ENCODE peak calls at places on chromosomes 6 and 20, in four cellular contexts. W, U, J and T are unnamed samples. For H3K9me3, the result is how much of the 10 kb centered on the place peaks cover.

GRCh38 chr6:143999406-143999805 is 8.7 kb downstream of the PLAGL1 start:
- DNase-seq in U (no peak), W (no peak), J (no peak), T (no peak)

GRCh38 chr6:47292027-47292426 is 17.7 kb downstream of the TNFRSF21 start:
- DNase-seq in U (no peak), W (no peak), J (no peak), T (no peak)

GRCh38 chr6:131937703-131938631 is 13.2 kb downstream of the CCN2 start:
- DNase-seq in U (no peak), W (no peak), J (no peak), T (no peak)

GRCh38 chr6:117399924-117400323 is 25.8 kb downstream of the ROS1 start:
- DNase-seq in W (no peak), J (no peak), U (no peak), T (no peak)

GRCh38 chr20:7980332-7981046 is 39.1 kb downstream of the TMX4 start:
- DNase-seq in J (peak), U (peak), W (no peak), T (no peak)

GRCh38 chr20:22920898-22921297 is 114.2 kb upstream of the SSTR4 start:
- DNase-seq in J (no peak), W (no peak), U (no peak), T (no peak)

GRCh38 chr6:115137910-115138309 is 795.1 kb upstream of the HS3ST5 start:
- DNase-seq in W (no peak), J (no peak), U (no peak), T (no peak)

GRCh38 chr20:39851459-39851858 is 837.6 kb downstream of the MAFB start:
- DNase-seq in J (no peak), U (no peak), W (no peak), T (no peak)

GRCh38 chr6:34317172-34317477 is 68.3 kb upstream of the SMIM29 start:
- DNase-seq in W (no peak), J (no peak), U (no peak), T (no peak)

DNA sequence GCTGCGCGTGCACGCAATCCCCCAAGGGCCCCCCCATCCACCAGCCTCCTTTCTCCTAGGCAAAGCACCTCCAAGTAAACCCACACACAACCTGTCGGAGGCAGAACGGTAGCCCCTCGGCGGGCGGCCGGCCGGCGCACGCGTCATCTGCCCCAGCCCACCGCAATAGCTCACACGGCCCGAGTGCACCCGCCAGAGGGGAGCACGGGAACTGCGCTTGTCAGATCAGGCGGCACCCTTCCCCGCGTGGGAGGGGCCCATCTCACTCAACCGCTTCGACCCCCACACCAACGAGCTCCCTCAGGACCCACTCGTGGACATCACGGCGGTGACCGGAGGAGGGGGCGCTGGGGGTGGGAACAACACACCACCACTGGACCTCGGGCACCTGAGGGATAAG is 767.9 kb upstream of the DEFB115 start:
- DNase-seq in U (no peak), W (no peak), J (no peak), T (no peak)
- H3K9me3 ChIP-seq in U (under half), W (under half), J (half or more), T (under half)

GRCh38 chr6:44537306-44538049 is 150.0 kb downstream of the CDC5L start:
- DNase-seq in J (peak), W (no peak), U (no peak), T (no peak)

GRCh38 chr6:44540881-44541280 is 153.4 kb downstream of the CDC5L start:
- DNase-seq in W (no peak), J (peak), U (no peak), T (no peak)

GRCh38 chr6:44539701-44540100 is 152.2 kb downstream of the CDC5L start:
- DNase-seq in U (no peak), J (peak), W (no peak), T (no peak)

GRCh38 chr6:44538131-44538835 is 150.8 kb downstream of the CDC5L start:
- DNase-seq in U (no peak), J (peak), W (no peak), T (no peak)

DNA sequence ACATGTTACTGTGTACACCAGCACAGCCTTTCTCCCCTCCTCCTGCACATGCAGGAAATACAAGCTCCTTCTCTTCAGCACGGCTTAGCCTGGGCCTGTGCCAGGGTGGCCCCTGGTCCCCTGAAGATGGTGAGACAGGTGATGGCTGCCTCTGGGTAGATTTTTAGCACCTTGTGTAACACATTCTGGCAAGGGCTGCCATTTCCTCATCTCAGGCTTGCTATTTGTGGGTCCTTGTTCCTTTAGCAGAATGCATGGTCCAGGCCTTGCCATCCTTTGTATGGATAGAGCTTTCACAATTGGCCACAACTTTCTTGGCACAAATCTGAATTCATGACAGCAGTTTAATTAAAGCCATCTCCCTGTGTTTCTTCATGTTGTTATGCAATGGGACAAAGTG is 151.3 kb downstream of the CDC5L start:
- DNase-seq in J (no peak), W (no peak), U (no peak), T (no peak)
- H3K9me3 ChIP-seq in J (under half), W (under half), U (under half), T (under half)

DNA sequence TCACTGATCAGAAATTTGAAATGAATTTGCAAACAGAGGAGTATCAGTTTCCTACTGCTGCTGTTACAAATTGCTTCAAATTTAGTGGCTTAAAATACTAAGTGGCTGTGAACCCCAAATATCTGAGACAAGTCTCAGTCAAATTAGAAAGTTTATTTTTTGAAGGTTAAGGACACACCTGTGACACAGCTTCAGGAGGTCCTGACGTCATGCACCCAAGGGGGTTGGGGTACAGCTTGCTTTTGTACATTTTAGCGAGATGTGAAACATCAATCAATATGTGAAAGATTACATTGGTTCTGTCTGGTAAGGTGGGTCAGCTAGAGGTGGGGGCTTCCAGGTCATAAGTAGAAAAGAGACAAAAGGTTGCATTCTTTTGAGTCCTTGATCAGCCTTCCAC is 21.4 kb upstream of the ZFP64 start:
- DNase-seq in J (no peak), W (no peak), U (no peak), T (no peak)
- H3K9me3 ChIP-seq in J (under half), W (under half), U (under half), T (under half)

DNA sequence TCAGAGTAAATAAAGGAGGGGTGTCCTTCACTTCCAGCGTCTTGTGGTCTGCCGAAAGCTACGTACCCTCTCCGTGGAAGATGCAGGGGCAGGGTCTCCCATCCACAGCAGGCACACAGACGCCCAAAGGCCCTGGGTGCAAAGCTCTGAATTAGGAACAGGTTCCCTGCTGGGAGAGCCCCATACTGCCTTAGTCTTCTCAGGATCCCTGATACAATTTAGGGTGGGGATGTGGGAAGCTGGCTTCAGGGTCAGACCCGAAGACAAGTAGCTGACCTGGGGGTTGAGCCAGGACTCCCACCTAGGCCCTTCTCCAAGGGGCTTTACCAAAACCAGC is 74.1 kb downstream of the TTLL2 start:
- DNase-seq in J (no peak), W (no peak), U (no peak), T (no peak)
- H3K9me3 ChIP-seq in J (under half), W (under half), U (under half), T (under half)

GRCh38 chr20:15515706-15516105 is 1057.5 kb downstream of the KIF16B start:
- DNase-seq in U (no peak), W (no peak), J (no peak), T (no peak)
- H3K9me3 ChIP-seq in U (under half), W (under half), J (under half), T (under half)

GRCh38 chr6:83756565-83756964 is 47.7 kb upstream of the SNAP91 start:
- DNase-seq in J (no peak), W (no peak), U (no peak), T (no peak)

GRCh38 chr6:83758533-83758932 is 49.6 kb upstream of the SNAP91 start:
- DNase-seq in U (no peak), J (no peak), W (no peak), T (no peak)

GRCh38 chr6:83757021-83757420 is 48.1 kb upstream of the SNAP91 start:
- DNase-seq in W (no peak), U (no peak), J (no peak), T (no peak)
- H3K9me3 ChIP-seq in W (under half), U (under half), J (under half), T (under half)